ENCODE peak calls at places on chromosomes 12 and 14, in eight cellular contexts. P, Q, C, V, J, S, K and U are unnamed samples.

GRCh38 chr12:93223440-93224426 is 154.0 kb upstream of the NUDT4 start:
- DNase-seq in P (no peak), S (peak; percentile 32), J (no peak), C (no peak), V (no peak), Q (no peak), K (no peak), U (no peak)

GRCh38 chr12:22276313-22276712 is 58.2 kb downstream of the ST8SIA1 start:
- DNase-seq in V (no peak), K (no peak), J (no peak), S (no peak), C (no peak), Q (no peak), P (no peak), U (no peak)

GRCh38 chr14:33916663-33917565 is 34.0 kb downstream of the EGLN3 start:
- DNase-seq in S (no peak), C (peak; percentile 42), V (no peak), Q (no peak), K (no peak), J (no peak), P (no peak), U (no peak)

GRCh38 chr14:32762886-32763285 is 175.8 kb upstream of the NPAS3 start:
- DNase-seq in J (no peak), C (no peak), V (no peak), S (no peak), Q (no peak), K (no peak), P (no peak), U (no peak)

GRCh38 chr14:98234208-98234607 is 1037.8 kb downstream of the BCL11B start:
- DNase-seq in J (no peak), P (no peak), K (no peak), V (no peak), Q (no peak), C (no peak), S (no peak), U (no peak)

GRCh38 chr14:30798516-30798915 is 75.8 kb upstream of the COCH start:
- DNase-seq in C (no peak), S (no peak), P (no peak), J (no peak), Q (no peak), V (no peak), K (no peak), U (no peak)

GRCh38 chr12:101697930-101698781 is 716 bp downstream of the CHPT1 start:
- DNase-seq in S (peak; percentile 78), P (peak; percentile 34), J (peak; percentile 37), K (peak; percentile 70), C (peak; percentile 46), V (peak; percentile 55), Q (peak; percentile 64), U (no peak)

GRCh38 chr12:4579305-4580097 is 17.5 kb downstream of the DYRK4 start:
- DNase-seq in J (peak; percentile 63), Q (no peak), V (no peak), P (no peak), S (peak; percentile 35), C (no peak), K (no peak), U (no peak)

GRCh38 chr12:98745578-98746391 is 100.7 kb downstream of the APAF1 start:
- DNase-seq in J (peak; percentile 57), P (peak; percentile 19), K (no peak), V (no peak), C (no peak), S (peak; percentile 48), Q (no peak), U (no peak)

GRCh38 chr12:45674583-45674982 is 54.9 kb upstream of the ARID2 start:
- DNase-seq in K (peak; percentile 76), J (no peak), C (peak; percentile 33), P (no peak), S (peak; percentile 16), Q (peak; percentile 36), V (no peak), U (peak; percentile 60)

GRCh38 chr14:74362361-74362915 is 14.2 kb downstream of the VRTN start:
- DNase-seq in V (peak; percentile 71), J (peak; percentile 97), K (peak; percentile 87), C (peak; percentile 68), S (peak; percentile 91), Q (peak; percentile 73), P (peak; percentile 88), U (peak; percentile 57)

GRCh38 chr12:103955811-103956514 is 9.7 kb upstream of the TDG start:
- DNase-seq in V (no peak), P (peak; percentile 6), K (no peak), Q (no peak), C (no peak), J (no peak), S (no peak), U (no peak)

GRCh38 chr12:111430418-111431353 is 25.0 kb downstream of the SH2B3 start:
- DNase-seq in S (no peak), P (no peak), C (peak; percentile 64), J (no peak), V (no peak), Q (no peak), K (no peak), U (no peak)

GRCh38 chr12:59173696-59174095 is 253.4 kb upstream of the LRIG3 start:
- DNase-seq in P (peak; percentile 10), K (no peak), Q (no peak), C (no peak), S (no peak), V (no peak), J (peak; percentile 26), U (no peak)
- TF ChIP-seq CTCF in P (peak; percentile 4), K (no peak), Q (no peak), C (no peak), S (no peak), V (no peak), J (peak; percentile 43), U (no peak)

GRCh38 chr14:99552021-99552553 is 51.9 kb downstream of the CCDC85C start:
- DNase-seq in S (no peak), K (no peak), C (no peak), P (no peak), J (no peak), V (no peak), Q (no peak), U (no peak)
- H3K4me1 ChIP-seq in S (peaks cover 44% of the 10 kb centered on the region), K (peaks cover 10% of the 10 kb centered on the region), C (no peaks in the 10 kb centered on the region), P (peaks cover 9% of the 10 kb centered on the region), J (peaks cover 11% of the 10 kb centered on the region), V (peaks cover 25% of the 10 kb centered on the region), Q (peaks cover 66% of the 10 kb centered on the region), U (no peaks in the 10 kb centered on the region)

GRCh38 chr14:23568021-23568599 is 519 bp upstream of the AP1G2 start:
- DNase-seq in Q (no peak), S (no peak), V (no peak), K (no peak), J (no peak), P (no peak), C (no peak), U (no peak)

GRCh38 chr14:23567186-23568020 is at the start of gene AP1G2:
- DNase-seq in J (peak; percentile 94), Q (peak; percentile 86), K (peak; percentile 94), S (peak; percentile 89), C (peak; percentile 84), V (peak; percentile 85), P (peak; percentile 92), U (no peak)

GRCh38 chr14:23565626-23566025 is 2.0 kb downstream of the AP1G2 start:
- DNase-seq in S (no peak), C (no peak), K (no peak), J (no peak), P (no peak), V (no peak), Q (no peak), U (no peak)

GRCh38 chr14:23566112-23566781 is 1.3 kb downstream of the AP1G2 start:
- DNase-seq in Q (no peak), P (no peak), K (no peak), S (no peak), J (no peak), C (no peak), V (no peak), U (no peak)

DNA sequence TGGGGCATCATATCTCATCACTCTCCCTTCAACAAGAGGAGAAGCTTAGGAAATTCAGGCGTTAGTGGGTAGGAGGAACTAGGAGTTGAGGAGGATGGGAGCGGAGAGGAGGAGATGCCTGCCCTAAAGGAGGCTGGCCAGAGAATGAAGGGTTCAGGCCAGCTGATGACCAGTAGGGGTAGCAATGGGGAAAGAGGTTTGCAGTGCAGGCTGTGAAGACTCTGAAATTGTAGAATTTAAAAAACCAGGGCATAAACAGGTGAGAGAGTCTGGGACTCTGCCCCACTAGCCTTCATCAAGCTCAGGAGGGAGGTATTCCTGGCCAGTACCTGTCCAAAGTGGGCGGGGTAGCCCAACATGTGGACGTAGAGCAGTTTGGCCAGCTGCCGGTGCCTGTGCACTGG is 807 bp downstream of the AP1G2 start:
- DNase-seq in J (no peak), V (peak; percentile 66), S (no peak), C (no peak), K (no peak), P (no peak), Q (no peak), U (no peak)
- TF ChIP-seq CTCF in J (peak; percentile 19), V (no peak), S (no peak), C (peak; percentile 11), K (no peak), P (peak; percentile 35), Q (peak; percentile 19), U (no peak)

DNA sequence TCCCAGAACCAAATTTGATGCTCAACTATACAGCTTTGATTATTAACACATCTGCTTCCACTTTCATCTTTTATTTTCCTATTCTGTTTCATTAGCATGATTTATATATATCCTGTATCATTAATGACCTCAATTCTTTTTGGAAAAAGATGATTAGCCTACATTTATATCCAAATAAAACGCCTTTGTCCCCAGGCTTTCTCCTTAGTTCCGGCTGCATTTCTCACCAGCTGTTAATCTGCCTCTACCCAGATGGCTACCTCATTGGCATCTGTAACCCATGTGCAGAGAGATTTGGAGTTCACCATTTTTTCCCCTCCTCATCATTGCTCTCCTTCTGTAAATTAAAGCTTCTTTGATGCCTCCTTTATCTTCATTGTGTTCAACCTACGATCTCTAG is 336.8 kb upstream of the RGS6 start:
- DNase-seq in K (no peak), S (no peak), J (no peak), V (no peak), P (no peak), Q (no peak), C (no peak), U (no peak)
- H3K4me1 ChIP-seq in K (peaks cover 21% of the 10 kb centered on the region), S (peaks cover 9% of the 10 kb centered on the region), J (peaks cover 4% of the 10 kb centered on the region), V (no peaks in the 10 kb centered on the region), P (peaks cover 36% of the 10 kb centered on the region), Q (no peaks in the 10 kb centered on the region), C (no peaks in the 10 kb centered on the region), U (peaks cover 35% of the 10 kb centered on the region)